ENCODE peak calls at places on chromosomes 5 and 9, in six cellular contexts. I, C, K, G, V and X are unnamed samples.

GRCh38 chr5:33509036-33509435 is 68.3 kb downstream of the TARS1 start:
- DNase-seq in I (no peak), C (no peak), K (no peak), G (no peak), V (no peak), X (no peak)

GRCh38 chr5:154395407-154396106 is 50.2 kb upstream of the SAP30L start:
- DNase-seq in I (peak), C (no peak), K (no peak), G (no peak), V (peak), X (no peak)

GRCh38 chr5:172523146-172523745 is 68.9 kb upstream of the SH3PXD2B start:
- DNase-seq in I (no peak), C (no peak), K (no peak), G (no peak), V (no peak), X (no peak)

GRCh38 chr5:177049285-177049684 is 26.8 kb downstream of the ZNF346 start:
- DNase-seq in I (no peak), C (no peak), K (no peak), G (no peak), V (no peak), X (no peak)

GRCh38 chr5:5983261-5983660 is 395.1 kb downstream of the MED10 start:
- DNase-seq in I (no peak), C (no peak), K (no peak), G (no peak), V (peak), X (no peak)

GRCh38 chr9:89138463-89139390 is 39.9 kb downstream of the SHC3 start:
- DNase-seq in I (no peak), C (no peak), K (no peak), G (no peak), V (no peak), X (no peak)

GRCh38 chr5:31036407-31036806 is 157.1 kb upstream of the CDH6 start:
- DNase-seq in I (no peak), C (no peak), K (peak), G (no peak), V (no peak), X (no peak)

GRCh38 chr9:4214506-4214905 is 85.4 kb downstream of the GLIS3 start:
- DNase-seq in I (no peak), C (no peak), K (no peak), G (no peak), V (no peak), X (no peak)

GRCh38 chr9:35658894-35659220 is 765 bp downstream of the CCDC107 start:
- DNase-seq in I (no peak), C (no peak), K (no peak), G (peak), V (peak), X (peak)

GRCh38 chr9:97982191-97982718 is 886 bp upstream of the ANP32B start:
- DNase-seq in I (no peak), C (no peak), K (no peak), G (no peak), V (peak), X (peak)

GRCh38 chr5:142826741-142827492 is 56.7 kb downstream of the ARHGAP26 start:
- DNase-seq in I (no peak), C (no peak), K (no peak), G (no peak), V (no peak), X (peak)

GRCh38 chr9:93183663-93184438 is at the start of gene WNK2:
- DNase-seq in I (peak), C (peak), K (no peak), G (peak), V (no peak), X (peak)

GRCh38 chr9:90046317-90046861 is 441.6 kb downstream of the GADD45G start:
- DNase-seq in I (no peak), C (no peak), K (no peak), G (no peak), V (no peak), X (no peak)

GRCh38 chr9:115952667-115953316 is 200.8 kb upstream of the PAPPA start:
- DNase-seq in I (no peak), C (no peak), K (no peak), G (no peak), V (no peak), X (no peak)

GRCh38 chr9:97787551-97787950 is 65.5 kb upstream of the FOXE1 start:
- DNase-seq in I (no peak), C (no peak), K (no peak), G (no peak), V (no peak), X (no peak)

GRCh38 chr5:168818586-168818985 is 239.4 kb upstream of the PANK3 start:
- DNase-seq in I (no peak), C (no peak), K (no peak), G (peak), V (peak), X (peak)

GRCh38 chr5:149584106-149584505 is 2.8 kb downstream of the ARHGEF37 start:
- DNase-seq in I (no peak), C (no peak), K (no peak), G (peak), V (no peak), X (no peak)

GRCh38 chr9:98410185-98410697 is 154.8 kb upstream of the TBC1D2 start:
- DNase-seq in I (no peak), C (peak), K (peak), G (no peak), V (no peak), X (peak)

GRCh38 chr5:32805966-32806626 is 95.0 kb downstream of the NPR3 start:
- DNase-seq in I (no peak), C (no peak), K (peak), G (no peak), V (no peak), X (no peak)

GRCh38 chr5:154303133-154303532 is 112.6 kb downstream of the GALNT10 start:
- DNase-seq in I (no peak), C (no peak), K (no peak), G (no peak), V (no peak), X (no peak)